ENCODE peak calls at places on chromosomes 5 and 9, in five cellular contexts. B, O, K, H and R are unnamed samples. For H3K4me1, the result is how much of the 10 kb centered on the place peaks cover.

GRCh38 chr5:143446535-143447226 is 43.2 kb upstream of the NR3C1 start:
- DNase-seq in O (no peak), K (no peak), B (no peak), H (no peak), R (no peak)

GRCh38 chr5:167730121-167730520 is 561.3 kb upstream of the WWC1 start:
- DNase-seq in K (no peak), O (no peak), H (peak), B (no peak), R (no peak)

GRCh38 chr5:93088997-93089396 is 492.0 kb downstream of the NR2F1-AS1 start:
- DNase-seq in K (no peak), B (no peak), H (no peak), O (no peak), R (no peak)

GRCh38 chr5:80219381-80219780 is 36.5 kb downstream of the SERINC5 start:
- DNase-seq in O (no peak), H (no peak), B (peak), K (no peak), R (no peak)

GRCh38 chr5:81247441-81247972 is 14.4 kb downstream of the CKMT2 start:
- DNase-seq in H (peak), K (no peak), O (no peak), B (no peak), R (no peak)

GRCh38 chr9:6766606-6767005 is 8.8 kb downstream of the KDM4C start:
- DNase-seq in H (no peak), O (no peak), K (no peak), B (no peak), R (no peak)

GRCh38 chr5:128085413-128085812 is 1.8 kb downstream of the SLC12A2 start:
- DNase-seq in H (no peak), B (no peak), O (no peak), K (no peak), R (no peak)

GRCh38 chr5:99544326-99544725 is 615.5 kb upstream of the CHD1 start:
- DNase-seq in K (no peak), H (no peak), O (no peak), B (no peak), R (no peak)

GRCh38 chr9:70135176-70135575 is 91.5 kb downstream of the MAMDC2 start:
- DNase-seq in H (peak), O (no peak), B (no peak), K (no peak), R (no peak)

GRCh38 chr5:11384441-11385250 is 519.6 kb downstream of the CTNND2 start:
- DNase-seq in K (peak), H (peak), B (peak), O (peak), R (no peak)

GRCh38 chr9:116520218-116520617 is 166.9 kb upstream of the TRIM32 start:
- DNase-seq in B (no peak), K (no peak), H (no peak), O (no peak), R (no peak)

GRCh38 chr9:111481885-111482636 is 2.1 kb downstream of the ECPAS start:
- DNase-seq in K (no peak), O (no peak), H (peak), B (no peak), R (peak)

GRCh38 chr5:132064738-132065331 is 4.4 kb downstream of the IL3 start:
- DNase-seq in K (peak), H (peak), B (peak), O (peak), R (peak)

GRCh38 chr5:126373621-126374416 is 49.4 kb upstream of the GRAMD2B start:
- DNase-seq in O (no peak), K (no peak), B (no peak), H (peak), R (no peak)

GRCh38 chr5:61301345-61301744 is 30.7 kb upstream of the ZSWIM6 start:
- DNase-seq in H (peak), O (no peak), B (no peak), K (no peak), R (no peak)

GRCh38 chr5:132234684-132235062 is 7.0 kb upstream of the P4HA2 start:
- DNase-seq in O (no peak), K (peak), H (no peak), B (no peak), R (no peak)

GRCh38 chr5:122772446-122772845 is 2.4 kb upstream of the SNX2 start:
- DNase-seq in H (peak), K (no peak), B (no peak), O (no peak), R (no peak)

GRCh38 chr5:174789596-174789995 is 65.2 kb downstream of the MSX2 start:
- DNase-seq in H (no peak), O (no peak), B (no peak), K (no peak), R (no peak)

GRCh38 chr9:123453904-123454321 is 97.9 kb downstream of the CRB2 start:
- DNase-seq in O (no peak), K (no peak), H (no peak), B (peak), R (peak)

GRCh38 chr9:109817846-109818472 is 38.0 kb downstream of the PALM2AKAP2 start:
- DNase-seq in K (peak), H (peak), B (peak), O (no peak), R (peak)

GRCh38 chr5:116507941-116508655 is 66.5 kb downstream of the SEMA6A start:
- DNase-seq in K (no peak), O (no peak), H (peak), B (no peak), R (no peak)

GRCh38 chr9:133991964-133992779 is at the start of gene VAV2:
- DNase-seq in O (peak), K (peak), H (peak), B (peak), R (peak)

GRCh38 chr5:147098233-147098790 is 136.5 kb upstream of the STK32A start:
- DNase-seq in K (no peak), B (no peak), H (peak), O (no peak), R (peak)

GRCh38 chr9:108022246-108022935 is 532.8 kb upstream of the KLF4 start:
- DNase-seq in H (peak), K (no peak), B (no peak), O (no peak), R (no peak)

GRCh38 chr9:97985058-97985861 is 2.1 kb downstream of the ANP32B start:
- DNase-seq in K (no peak), O (no peak), H (peak), B (peak), R (peak)

GRCh38 chr9:2677927-2678889 is 39.1 kb upstream of the KCNV2 start:
- DNase-seq in H (no peak), O (no peak), B (no peak), K (no peak), R (no peak)

GRCh38 chr5:158175664-158176507 is 316.9 kb upstream of the CLINT1 start:
- DNase-seq in B (peak), O (peak), K (no peak), H (peak), R (no peak)

GRCh38 chr5:57531333-57531732 is 48.7 kb upstream of the ACTBL2 start:
- DNase-seq in K (no peak), H (no peak), B (no peak), O (no peak), R (no peak)

GRCh38 chr9:20941177-20941690 is 90.2 kb downstream of the HACD4 start:
- DNase-seq in B (peak), O (peak), H (peak), K (no peak), R (peak)

GRCh38 chr5:1513326-1514026 is 10.3 kb downstream of the LPCAT1 start:
- DNase-seq in H (no peak), K (peak), O (peak), B (peak), R (peak)

GRCh38 chr9:34493972-34494535 is 28.7 kb downstream of the ENHO start:
- DNase-seq in H (peak), O (no peak), K (peak), B (peak), R (peak)

GRCh38 chr9:20929276-20929675 is 102.2 kb downstream of the HACD4 start:
- DNase-seq in K (no peak), O (no peak), B (no peak), H (no peak), R (no peak)

GRCh38 chr9:95091971-95092320 is 225.6 kb downstream of the FANCC start:
- DNase-seq in K (no peak), B (no peak), O (no peak), H (peak), R (no peak)

GRCh38 chr9:132168347-132168746 is 6.5 kb downstream of the NTNG2 start:
- DNase-seq in O (no peak), B (no peak), H (no peak), K (no peak), R (no peak)

GRCh38 chr5:108255468-108255867 is 126.4 kb downstream of the FBXL17 start:
- DNase-seq in K (no peak), H (no peak), B (no peak), O (no peak), R (no peak)
- H3K4me1 ChIP-seq in K (under half), H (under half), B (under half), O (under half), R (under half)

GRCh38 chr9:136513191-136513590 is 30.4 kb upstream of the SEC16A start:
- DNase-seq in B (no peak), H (no peak), K (no peak), O (no peak), R (no peak)

GRCh38 chr9:136512651-136513066 is 29.8 kb upstream of the SEC16A start:
- DNase-seq in O (no peak), K (no peak), B (no peak), H (peak), R (no peak)

GRCh38 chr9:136511144-136511669 is 28.4 kb upstream of the SEC16A start:
- DNase-seq in B (no peak), O (no peak), H (no peak), K (no peak), R (no peak)

GRCh38 chr9:136510561-136510960 is 27.7 kb upstream of the SEC16A start:
- DNase-seq in H (no peak), O (no peak), B (no peak), K (no peak), R (no peak)

GRCh38 chr9:136511670-136512592 is 29.1 kb upstream of the SEC16A start:
- DNase-seq in H (no peak), K (no peak), O (peak), B (no peak), R (no peak)
- H3K4me3 ChIP-seq in H (no peak), K (no peak), O (peak), B (no peak), R (no peak)

DNA sequence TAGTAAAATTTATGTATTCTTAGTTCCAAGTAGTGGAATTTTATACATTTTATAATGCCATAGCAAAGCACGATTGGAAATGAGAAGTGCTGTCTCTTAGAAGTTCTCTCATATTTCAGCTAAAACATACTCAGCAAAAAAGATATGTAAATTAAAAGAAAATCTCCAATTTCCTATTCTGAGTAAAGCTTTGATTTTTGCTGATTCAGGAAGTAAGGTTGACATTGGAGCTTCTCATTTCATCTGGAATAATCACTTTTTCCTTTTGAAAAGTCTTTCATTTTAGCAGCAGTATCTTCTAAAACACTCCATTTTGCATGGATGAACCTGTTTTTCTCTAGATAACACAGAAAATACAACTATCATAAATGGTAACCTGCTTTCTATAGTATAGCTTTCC is 121.0 kb downstream of the ZCCHC7 start:
- DNase-seq in K (no peak), O (no peak), H (no peak), B (no peak), R (no peak)
- H3K4me1 ChIP-seq in K (under half), O (under half), H (under half), B (under half), R (under half)

DNA sequence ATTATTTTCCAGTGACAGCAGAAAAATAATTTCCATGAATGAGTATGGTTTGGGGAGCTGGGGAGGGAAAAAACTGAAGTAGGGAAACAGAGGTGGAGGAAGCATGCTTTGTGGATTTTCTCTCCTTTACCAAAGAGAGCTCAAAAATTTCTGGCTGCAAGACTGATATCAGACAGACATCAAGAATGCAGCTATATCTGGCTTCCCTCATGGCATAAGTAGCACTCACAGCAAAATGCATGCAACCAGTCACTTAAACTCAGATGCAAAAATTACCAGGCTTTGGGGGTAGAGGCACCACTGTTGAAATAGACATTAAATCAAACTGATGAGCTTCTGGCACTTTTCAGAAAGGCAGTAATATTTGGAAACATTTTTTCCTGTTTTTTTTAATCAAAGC is 196.9 kb downstream of the TSSK1B start:
- DNase-seq in O (no peak), K (no peak), H (no peak), B (no peak), R (no peak)
- H3K4me3 ChIP-seq in O (no peak), K (no peak), H (no peak), B (no peak), R (no peak)

GRCh38 chr5:95809414-95809960 is 13.0 kb downstream of the GLRX start:
- DNase-seq in B (peak), K (no peak), O (no peak), H (peak), R (no peak)
- H3K4me1 ChIP-seq in B (half or more), K (under half), O (half or more), H (under half), R (under half)

DNA sequence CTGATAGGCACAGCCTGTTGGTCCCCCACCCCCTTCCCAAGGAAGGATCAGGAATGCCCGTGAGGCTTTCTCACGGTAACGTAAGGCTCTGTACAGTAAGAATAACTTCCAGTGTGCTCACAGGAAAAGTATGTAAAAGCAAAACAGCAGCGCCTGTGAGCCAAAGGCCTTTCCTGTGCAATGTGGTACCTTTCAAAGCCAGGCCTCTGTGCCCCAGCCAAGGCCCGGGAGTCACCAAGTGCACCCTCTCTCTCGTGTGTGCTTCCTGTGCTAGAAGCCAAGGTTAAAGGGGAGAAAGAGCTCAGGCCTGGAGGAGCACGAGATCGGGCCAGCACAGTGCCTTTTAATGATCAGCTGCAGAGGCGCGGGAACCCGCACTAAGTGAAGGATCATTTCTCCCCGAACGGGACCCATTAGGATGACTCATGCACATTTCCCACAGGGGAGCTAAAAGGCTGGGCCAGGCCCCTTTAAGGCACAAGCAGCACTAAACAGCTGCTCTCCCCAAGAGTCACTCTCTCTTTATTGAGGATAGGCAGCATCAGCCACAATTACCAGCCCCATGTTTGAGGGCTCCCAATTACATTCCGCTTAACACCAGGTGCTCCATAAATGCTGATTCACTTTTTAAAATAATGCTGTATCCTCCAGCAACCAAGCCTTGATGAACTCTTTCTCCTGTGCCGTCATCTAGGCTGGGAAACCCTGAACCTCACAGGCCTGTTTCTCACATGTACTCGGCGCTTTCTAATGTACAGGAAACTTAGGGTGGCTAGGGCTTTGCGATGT is 42.8 kb downstream of the SHB start:
- DNase-seq in O (no peak), H (peak), K (peak), B (no peak), R (no peak)
- H3K4me3 ChIP-seq in O (no peak), H (peak), K (no peak), B (no peak), R (no peak)